ENCODE peak calls at places on chromosomes 7 and 10, in six cellular contexts. L is OCI-LY7, K is Peyer's patch, Z is tibial nerve, P is cardiac muscle cell, Q is aorta. J is an unnamed sample. For H3K4me1, the result is how much of the 10 kb centered on the place peaks cover.

GRCh38 chr10:34522542-34522941 is 292.6 kb downstream of the PARD3 start:
- DNase-seq in K (no peak), Z (no peak), Q (no peak), P (peak), L (peak), J (no peak)

GRCh38 chr7:30612658-30613265 is 18.1 kb downstream of the GARS1 start:
- DNase-seq in K (no peak), Q (no peak), L (no peak), Z (no peak), P (no peak), J (no peak)

GRCh38 chr7:31938650-31939049 is 131.6 kb downstream of the PDE1C start:
- DNase-seq in L (no peak), P (no peak), K (no peak), Q (no peak), Z (no peak), J (no peak)

GRCh38 chr10:70626056-70626455 is 23.5 kb upstream of the PRF1 start:
- DNase-seq in P (no peak), Z (no peak), Q (no peak), K (no peak), L (no peak), J (no peak)

GRCh38 chr7:13745530-13745929 is 243.9 kb downstream of the ETV1 start:
- DNase-seq in Q (no peak), K (no peak), Z (no peak), L (no peak), P (no peak), J (no peak)

GRCh38 chr7:16027396-16027795 is 340.9 kb upstream of the MEOX2 start:
- DNase-seq in L (no peak), P (no peak), Z (no peak), Q (no peak), K (no peak), J (no peak)

GRCh38 chr7:90791596-90791995 is 195.5 kb downstream of the CDK14 start:
- DNase-seq in K (no peak), P (no peak), Q (no peak), Z (no peak), L (no peak), J (no peak)

GRCh38 chr10:78529262-78529661 is 495.6 kb downstream of the RPS24 start:
- DNase-seq in L (no peak), P (no peak), K (no peak), Q (no peak), Z (no peak), J (no peak)

GRCh38 chr7:131431289-131431688 is 103.6 kb downstream of the MKLN1 start:
- DNase-seq in Z (peak), K (no peak), L (no peak), P (no peak), Q (no peak), J (no peak)

GRCh38 chr7:158053516-158053915 is 534.1 kb downstream of the PTPRN2 start:
- DNase-seq in Z (no peak), L (no peak), Q (peak), K (no peak), P (no peak), J (no peak)

GRCh38 chr7:79880312-79880711 is 254.3 kb upstream of the GNAI1 start:
- DNase-seq in K (no peak), Q (no peak), P (no peak), Z (no peak), L (no peak), J (no peak)

GRCh38 chr7:74429153-74429747 is 24.5 kb upstream of the GTF2IRD1 start:
- DNase-seq in L (no peak), Q (peak), P (no peak), Z (no peak), K (no peak), J (no peak)

GRCh38 chr7:151233111-151233701 is 923 bp downstream of the CHPF2 start:
- DNase-seq in L (peak), K (peak), Q (peak), Z (no peak), P (peak), J (peak)

GRCh38 chr7:30880941-30881340 is 30.7 kb upstream of the AQP1 start:
- DNase-seq in P (no peak), L (no peak), Z (no peak), K (no peak), Q (no peak), J (no peak)

GRCh38 chr7:20440472-20441105 is 109.9 kb downstream of the ITGB8 start:
- DNase-seq in Z (no peak), P (peak), L (peak), K (no peak), Q (no peak), J (no peak)

GRCh38 chr10:80598084-80598798 is 60.5 kb downstream of the SH2D4B start:
- DNase-seq in Z (no peak), P (no peak), Q (no peak), K (no peak), L (no peak), J (no peak)

DNA sequence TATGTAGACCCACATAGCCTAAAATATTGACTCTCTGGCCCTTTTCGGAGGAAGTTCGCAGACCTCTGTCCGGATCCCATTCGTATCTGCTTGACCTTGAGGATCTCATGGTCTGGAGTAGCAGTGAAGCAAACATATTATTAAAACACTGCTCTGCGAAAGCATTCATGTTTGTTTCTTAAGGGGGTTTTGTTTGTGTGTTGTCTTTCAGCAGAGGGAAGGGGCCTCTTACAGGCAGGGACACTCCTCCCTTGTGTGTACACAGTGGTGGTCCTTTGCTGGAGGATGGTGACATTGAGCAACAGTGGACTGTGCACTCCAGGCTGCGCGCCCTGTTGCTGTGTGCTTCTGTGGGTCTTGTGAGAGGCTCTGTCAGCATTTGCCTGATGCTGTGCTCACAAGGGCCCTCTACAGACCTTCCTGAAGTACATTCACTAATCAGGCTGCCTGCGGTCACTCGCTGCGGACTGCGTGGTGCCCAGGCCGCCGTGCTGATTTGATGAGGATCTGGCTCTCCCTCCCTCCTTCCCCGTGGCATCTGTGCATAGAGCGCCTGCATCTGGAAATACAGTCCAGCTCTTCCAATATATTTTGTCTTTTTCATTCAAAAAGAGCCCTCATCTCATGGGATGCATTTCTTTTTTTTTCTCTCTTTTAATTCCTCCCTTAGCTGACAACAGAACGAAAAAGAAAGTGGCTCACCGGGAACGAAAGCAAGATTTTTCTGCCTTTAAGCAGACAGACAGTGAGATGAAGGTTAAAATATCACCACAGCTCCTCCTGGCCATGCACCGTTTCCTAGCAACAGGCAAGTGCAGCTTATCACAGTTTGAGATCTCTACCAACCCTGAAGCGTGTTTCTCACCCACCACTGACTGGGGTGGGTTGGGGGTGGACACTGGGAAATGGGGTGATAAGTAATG is 135.8 kb downstream of the CNNM2 start:
- DNase-seq in P (peak), Q (peak), K (peak), L (no peak), Z (peak), J (peak)
- H3K4me3 ChIP-seq in P (no peak), Q (peak), K (peak), L (no peak), Z (no peak), J (peak)

GRCh38 chr7:33928986-33929385 is 23.6 kb downstream of the BMPER start:
- DNase-seq in K (no peak), L (no peak), Z (no peak), P (no peak), Q (no peak), J (no peak)

GRCh38 chr7:33932832-33933468 is 27.6 kb downstream of the BMPER start:
- DNase-seq in P (peak), Q (peak), K (peak), L (peak), Z (peak), J (peak)

GRCh38 chr7:33937871-33938270 is 32.5 kb downstream of the BMPER start:
- DNase-seq in Z (no peak), K (no peak), P (no peak), Q (no peak), L (no peak), J (no peak)

GRCh38 chr7:33932221-33932620 is 26.9 kb downstream of the BMPER start:
- DNase-seq in Q (no peak), P (no peak), K (no peak), Z (no peak), L (no peak), J (no peak)

GRCh38 chr7:33933611-33934281 is 28.4 kb downstream of the BMPER start:
- DNase-seq in Q (no peak), Z (no peak), K (no peak), P (no peak), L (no peak), J (no peak)
- H3K27ac ChIP-seq in Q (no peak), Z (no peak), K (no peak), P (peak), L (no peak), J (no peak)

GRCh38 chr7:111014074-111014473 is 76.9 kb upstream of the LRRN3 start:
- DNase-seq in Q (no peak), Z (no peak), K (no peak), L (no peak), P (no peak), J (no peak)
- H3K4me1 ChIP-seq in Q (under half), Z (under half), K (under half), L (under half), P (under half), J (under half)

GRCh38 chr10:102918817-102919236 is 733 bp downstream of the CNNM2 start:
- DNase-seq in L (peak), P (no peak), K (peak), Q (no peak), Z (no peak), J (peak)
- H3K4me3 ChIP-seq in L (peak), P (peak), K (peak), Q (peak), Z (peak), J (peak)

GRCh38 chr7:130356121-130356759 is 11.6 kb downstream of the CPA5 start:
- DNase-seq in Z (peak), K (no peak), Q (no peak), L (no peak), P (peak), J (no peak)

GRCh38 chr7:130351664-130352015 is 7.0 kb downstream of the CPA5 start:
- DNase-seq in P (no peak), L (no peak), Z (no peak), K (no peak), Q (no peak), J (no peak)

GRCh38 chr7:130352335-130353074 is 7.9 kb downstream of the CPA5 start:
- DNase-seq in L (no peak), K (no peak), P (no peak), Z (no peak), Q (no peak), J (no peak)

GRCh38 chr7:130350945-130351663 is 6.5 kb downstream of the CPA5 start:
- DNase-seq in L (no peak), Z (no peak), P (peak), Q (no peak), K (no peak), J (no peak)

GRCh38 chr7:130353196-130353595 is 8.6 kb downstream of the CPA5 start:
- DNase-seq in Q (no peak), K (no peak), Z (no peak), P (no peak), L (no peak), J (no peak)
- H3K27ac ChIP-seq in Q (no peak), K (peak), Z (peak), P (no peak), L (no peak), J (no peak)

GRCh38 chr10:71852335-71852937 is 1.4 kb upstream of the PSAP start:
- DNase-seq in P (no peak), L (peak), K (peak), Q (peak), Z (peak), J (no peak)

GRCh38 chr10:71848325-71849277 is 2.5 kb downstream of the PSAP start:
- DNase-seq in K (no peak), Z (no peak), P (no peak), L (no peak), Q (peak), J (no peak)

GRCh38 chr10:71850021-71850744 is 868 bp downstream of the PSAP start:
- DNase-seq in Q (peak), L (no peak), P (no peak), K (no peak), Z (no peak), J (peak)

GRCh38 chr10:71849461-71849908 is 1.6 kb downstream of the PSAP start:
- DNase-seq in Q (peak), P (no peak), K (no peak), Z (no peak), L (no peak), J (no peak)

DNA sequence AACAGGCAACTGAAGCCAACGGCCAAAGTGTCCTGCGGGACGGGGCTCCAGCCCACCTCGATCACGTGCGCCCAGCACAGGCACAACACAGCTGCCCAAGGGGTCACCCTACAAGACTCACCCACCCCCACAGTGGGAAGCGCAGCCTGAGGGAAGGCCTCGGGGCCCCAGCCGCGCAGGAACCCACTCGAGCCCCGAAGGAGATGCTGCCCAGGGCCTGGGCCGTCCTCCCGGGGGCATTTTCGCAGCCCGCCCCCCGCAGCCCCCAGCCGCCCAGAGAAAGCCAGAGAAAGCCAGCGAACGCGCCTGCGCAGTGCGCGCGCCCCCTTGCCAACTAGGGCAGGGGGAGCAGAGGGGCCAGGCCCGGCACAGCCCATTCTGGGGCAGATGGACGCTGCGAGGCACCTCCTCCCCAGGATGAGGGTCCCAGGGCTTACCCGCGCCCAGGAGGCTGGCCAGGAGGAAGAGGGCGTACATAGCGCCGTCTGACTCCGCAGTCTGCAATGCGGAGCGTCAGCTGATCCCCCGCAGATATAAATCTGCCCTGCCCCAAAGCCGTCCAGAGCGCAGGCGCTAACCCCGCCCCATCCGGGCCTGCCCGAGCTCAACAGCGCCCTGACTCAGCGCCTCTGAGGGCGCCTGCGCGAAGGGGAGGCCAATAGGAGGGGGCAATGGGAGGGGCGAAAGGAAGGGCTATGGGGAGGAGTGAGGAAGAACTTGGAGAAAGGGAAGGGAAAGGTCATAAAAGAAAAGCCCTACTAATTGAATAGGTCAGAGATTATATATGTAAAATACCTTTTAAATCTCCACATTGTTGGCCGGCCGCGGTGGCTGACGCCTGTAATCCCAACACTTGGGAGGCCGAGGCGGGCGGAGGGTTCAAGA is at the start of gene PSAP:
- DNase-seq in L (peak), Q (peak), P (peak), K (peak), Z (peak), J (peak)
- H3K4me1 ChIP-seq in L (half or more), Q (under half), P (under half), K (under half), Z (under half), J (under half)

GRCh38 chr10:74289956-74290355 is 138.9 kb downstream of the ADK start:
- DNase-seq in P (peak), Z (no peak), K (no peak), L (no peak), Q (no peak), J (no peak)
- H3K4me3 ChIP-seq in P (no peak), Z (no peak), K (no peak), L (no peak), Q (no peak), J (peak)

J was measured in CD4-positive, CD25-positive, alpha-beta regulatory T cell.